ENCODE peak calls at places on chromosomes 3 and 15, in nine cellular contexts. V, W, Q, D, H, P, Z, K and R are unnamed samples.

GRCh38 chr3:41274944-41275668 is 75.8 kb downstream of the CTNNB1 start:
- DNase-seq in Z (peak), W (no peak), D (peak), H (no peak), P (no peak), Q (no peak), V (no peak), K (no peak), R (no peak)

GRCh38 chr3:127383656-127384179 is 95.9 kb upstream of the PRR20G start:
- DNase-seq in H (no peak), W (no peak), Q (no peak), K (no peak), Z (no peak), V (no peak), D (no peak), P (no peak), R (no peak)

GRCh38 chr15:81023483-81024264 is 23.0 kb downstream of the TLNRD1 start:
- DNase-seq in V (no peak), H (no peak), K (no peak), W (peak), Z (no peak), P (no peak), Q (peak), D (peak), R (peak)

GRCh38 chr3:62940763-62941632 is 65.8 kb upstream of the CADPS start:
- DNase-seq in D (no peak), W (no peak), H (no peak), P (no peak), K (no peak), Z (no peak), Q (no peak), V (no peak), R (no peak)

GRCh38 chr3:42456211-42456610 is 45.8 kb upstream of the LYZL4 start:
- DNase-seq in W (no peak), D (no peak), Z (no peak), K (no peak), H (no peak), V (peak), Q (no peak), P (no peak), R (no peak)

GRCh38 chr15:67865331-67865730 is 25.5 kb upstream of the RNU6-1 start:
- DNase-seq in P (no peak), H (no peak), K (no peak), V (no peak), D (no peak), Z (no peak), W (no peak), Q (no peak), R (no peak)

GRCh38 chr3:158912188-158912587 is 110.3 kb downstream of the MFSD1 start:
- DNase-seq in V (no peak), H (no peak), Q (no peak), P (no peak), D (no peak), K (no peak), W (no peak), Z (no peak), R (no peak)

GRCh38 chr3:120567370-120568197 is 28.6 kb upstream of the NDUFB4 start:
- DNase-seq in K (no peak), P (no peak), W (no peak), H (no peak), D (peak), V (peak), Z (peak), Q (no peak), R (no peak)

GRCh38 chr3:71629289-71630252 is 46.0 kb upstream of the FOXP1 start:
- DNase-seq in D (peak), W (no peak), Q (peak), K (no peak), H (no peak), V (no peak), Z (no peak), P (no peak), R (no peak)

GRCh38 chr15:42584031-42584765 is 8.8 kb downstream of the STARD9 start:
- DNase-seq in V (peak), P (no peak), D (no peak), K (no peak), Q (no peak), W (no peak), H (no peak), Z (no peak), R (no peak)

GRCh38 chr15:95832655-95833054 is 497.8 kb upstream of the NR2F2 start:
- DNase-seq in D (no peak), Q (no peak), K (no peak), P (no peak), W (no peak), V (no peak), H (no peak), Z (no peak), R (no peak)

GRCh38 chr15:98144388-98144787 is 183.9 kb downstream of the ARRDC4 start:
- DNase-seq in P (no peak), D (no peak), W (no peak), K (peak), Q (no peak), V (no peak), Z (peak), H (no peak), R (no peak)

GRCh38 chr3:28081533-28081947 is 159.9 kb upstream of the CMC1 start:
- DNase-seq in P (no peak), K (no peak), Q (no peak), D (no peak), H (no peak), Z (no peak), W (no peak), V (no peak), R (no peak)

GRCh38 chr3:148379763-148380162 is 317.9 kb upstream of the AGTR1 start:
- DNase-seq in P (no peak), K (no peak), D (peak), V (peak), Q (no peak), W (no peak), Z (peak), H (no peak), R (no peak)

GRCh38 chr3:99172736-99173657 is 271.5 kb upstream of the DCBLD2 start:
- DNase-seq in P (no peak), H (no peak), D (peak), Z (peak), Q (no peak), K (no peak), W (no peak), V (peak), R (no peak)

GRCh38 chr3:17643691-17644090 is 98.7 kb downstream of the TBC1D5 start:
- DNase-seq in V (no peak), P (no peak), H (no peak), Z (no peak), D (peak), Q (no peak), W (no peak), K (no peak), R (no peak)

GRCh38 chr15:66631616-66632263 is 65.9 kb upstream of the LCTL start:
- DNase-seq in W (no peak), Z (no peak), K (no peak), H (no peak), Q (no peak), P (no peak), V (no peak), D (no peak), R (peak)

GRCh38 chr15:67267440-67267839 is 12.9 kb downstream of the IQCH start:
- DNase-seq in D (no peak), H (no peak), Q (no peak), Z (no peak), K (no peak), V (no peak), P (no peak), W (no peak), R (no peak)

GRCh38 chr15:31361764-31362120 is 35.1 kb downstream of the KLF13 start:
- DNase-seq in W (no peak), P (no peak), D (no peak), Q (no peak), H (no peak), Z (no peak), V (no peak), K (no peak), R (no peak)

GRCh38 chr3:157238527-157238926 is 78.6 kb upstream of the CCNL1 start:
- DNase-seq in K (no peak), H (no peak), Z (no peak), W (no peak), Q (no peak), P (no peak), V (no peak), D (no peak), R (no peak)

GRCh38 chr3:157235291-157235690 is 75.3 kb upstream of the CCNL1 start:
- DNase-seq in P (no peak), H (no peak), V (no peak), Z (no peak), D (no peak), W (no peak), K (no peak), Q (no peak), R (no peak)

GRCh38 chr3:157239082-157239704 is 79.2 kb upstream of the CCNL1 start:
- DNase-seq in K (no peak), P (peak), Q (peak), Z (peak), W (peak), D (peak), H (peak), V (peak), R (no peak)

GRCh38 chr3:157240413-157240812 is 80.5 kb upstream of the CCNL1 start:
- DNase-seq in D (no peak), H (no peak), V (no peak), Q (no peak), K (no peak), P (no peak), Z (no peak), W (no peak), R (no peak)

GRCh38 chr3:157237886-157238285 is 77.9 kb upstream of the CCNL1 start:
- DNase-seq in Q (no peak), V (no peak), K (no peak), Z (no peak), D (no peak), H (no peak), W (no peak), P (no peak), R (no peak)
- H3K27ac ChIP-seq in Q (no peak), V (no peak), K (no peak), Z (no peak), D (no peak), H (no peak), W (no peak), P (no peak), R (no peak)

GRCh38 chr15:36251450-36251849 is 328.0 kb upstream of the CDIN1 start:
- DNase-seq in K (no peak), V (no peak), W (no peak), Q (no peak), Z (no peak), P (no peak), H (no peak), D (no peak), R (no peak)
- TF ChIP-seq CTCF in K (peak), V (no peak), W (no peak), Q (no peak), Z (no peak), P (no peak), H (no peak), D (no peak), R (no peak)

DNA sequence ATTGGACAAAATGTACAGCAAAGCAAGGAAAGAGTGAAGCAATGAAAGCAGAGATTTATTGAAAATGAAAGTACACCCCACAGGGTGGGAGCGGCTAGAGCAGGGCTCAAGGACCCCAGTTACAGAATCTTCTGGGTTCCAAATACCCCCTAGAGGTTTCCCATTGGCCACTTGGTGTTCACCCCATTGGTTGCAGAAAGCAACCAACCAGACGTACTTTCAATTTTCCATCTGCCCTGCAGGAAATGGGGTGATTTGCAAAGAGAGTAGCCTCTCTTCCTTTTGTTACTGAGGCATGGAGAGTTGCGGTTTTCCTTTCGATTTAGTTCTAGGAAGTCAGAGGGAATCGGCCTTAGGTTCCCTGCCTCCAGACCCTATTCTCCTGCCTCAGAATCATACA is 2.4 kb downstream of the PML start:
- DNase-seq in W (no peak), P (no peak), Q (no peak), V (no peak), K (no peak), H (no peak), D (peak), Z (peak), R (no peak)
- H3K4me3 ChIP-seq in W (peak), P (peak), Q (peak), V (no peak), K (peak), H (peak), D (peak), Z (peak), R (peak)

GRCh38 chr3:46113608-46114007 is 86.3 kb upstream of the XCR1 start:
- DNase-seq in W (no peak), K (no peak), P (no peak), V (no peak), Z (peak), H (no peak), D (no peak), Q (no peak), R (no peak)
- H3K27ac ChIP-seq in W (no peak), K (peak), P (no peak), V (no peak), Z (peak), H (no peak), D (peak), Q (no peak), R (peak)

GRCh38 chr3:103295974-103296570 is 861.3 kb downstream of the ZPLD1 start:
- DNase-seq in Q (no peak), W (no peak), V (no peak), P (no peak), Z (peak), K (no peak), D (peak), H (no peak), R (no peak)
- TF ChIP-seq CTCF in Q (no peak), W (no peak), V (peak), P (no peak), Z (peak), K (peak), D (peak), H (no peak), R (no peak)

DNA sequence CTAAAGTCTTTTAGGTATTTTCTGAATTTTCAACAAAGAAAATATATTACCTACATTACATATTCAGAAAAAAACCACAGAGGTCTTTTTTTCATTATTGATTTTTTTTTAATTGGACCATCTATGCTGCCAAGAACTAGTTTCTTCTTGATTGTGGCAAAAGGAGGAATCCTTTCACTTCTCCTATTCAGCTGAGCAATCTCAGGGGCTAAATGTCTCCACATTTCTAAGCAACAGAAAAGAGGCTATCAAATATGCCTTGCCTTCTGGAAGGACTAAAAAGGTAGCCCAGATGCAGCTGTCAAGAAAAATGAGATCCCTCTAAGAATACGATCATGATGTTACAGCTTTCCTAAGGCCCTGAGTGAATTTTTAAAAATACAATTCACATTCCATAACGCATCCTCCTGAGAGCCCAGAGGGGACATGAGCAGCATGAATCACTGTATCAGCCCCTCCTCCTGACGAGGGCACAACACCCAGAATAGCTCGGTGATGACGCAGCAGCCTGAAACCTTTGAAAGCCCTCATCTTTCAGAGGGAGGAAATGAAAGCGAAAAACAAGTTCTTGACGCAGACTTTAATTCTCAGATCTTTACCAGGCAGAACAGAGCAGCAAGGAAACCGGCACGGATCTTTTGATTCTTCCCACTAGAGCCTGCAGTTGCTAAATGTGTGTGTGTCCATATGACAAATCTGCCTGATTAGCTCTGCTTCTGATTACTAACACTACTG is 24.6 kb downstream of the RUBCN start:
- DNase-seq in K (peak), V (peak), P (peak), D (peak), H (peak), Z (peak), Q (peak), W (peak), R (peak)
- H3K4me3 ChIP-seq in K (peak), V (no peak), P (peak), D (peak), H (peak), Z (peak), Q (peak), W (peak), R (peak)